ENCODE peak calls at places on chromosomes 12 and 14, in six cellular contexts. Y, L, W, H, J and S are unnamed samples.

GRCh38 chr12:15584366-15585041 is 204.7 kb downstream of the EPS8 start:
- DNase-seq in J (no peak), L (peak; percentile 83), Y (no peak), W (peak; percentile 79), H (no peak), S (no peak)

GRCh38 chr14:61145258-61145902 is 135.8 kb downstream of the TMEM30B start:
- DNase-seq in J (no peak), W (peak; percentile 42), H (no peak), Y (no peak), L (peak; percentile 99), S (no peak)

GRCh38 chr14:98612434-98613200 is 659.4 kb downstream of the BCL11B start:
- DNase-seq in Y (no peak), H (no peak), L (no peak), W (no peak), J (no peak), S (no peak)

GRCh38 chr12:56188786-56189335 is 422 bp downstream of the SMARCC2 start:
- DNase-seq in Y (no peak), H (no peak), J (no peak), L (no peak), W (peak; percentile 72), S (no peak)

GRCh38 chr14:65783576-65783975 is 371.0 kb downstream of the FUT8 start:
- DNase-seq in Y (no peak), H (no peak), J (no peak), W (no peak), L (no peak), S (no peak)

GRCh38 chr14:64910847-64911495 is 3.3 kb upstream of the CHURC1 start:
- DNase-seq in J (no peak), Y (no peak), L (peak; percentile 55), W (peak; percentile 47), H (no peak), S (no peak)

GRCh38 chr14:41549282-41549681 is 57.4 kb upstream of the LRFN5 start:
- DNase-seq in Y (no peak), L (no peak), H (no peak), W (no peak), J (no peak), S (no peak)

GRCh38 chr14:71374989-71375388 is 467.7 kb downstream of the PCNX1 start:
- DNase-seq in J (no peak), W (no peak), H (no peak), L (no peak), Y (no peak), S (no peak)

GRCh38 chr14:98919431-98919830 is 352.6 kb downstream of the BCL11B start:
- DNase-seq in L (no peak), W (no peak), H (no peak), Y (no peak), J (no peak), S (no peak)

GRCh38 chr14:53915364-53916014 is 41.1 kb downstream of the BMP4 start:
- DNase-seq in L (no peak), J (no peak), Y (no peak), H (no peak), W (no peak), S (no peak)

GRCh38 chr14:105761842-105762241 is 235.5 kb downstream of the TMEM121 start:
- DNase-seq in J (no peak), L (no peak), H (no peak), W (no peak), Y (no peak), S (no peak)

GRCh38 chr12:132444957-132445883 is 44.7 kb upstream of the FBRSL1 start:
- DNase-seq in W (no peak), H (peak; percentile 63), Y (peak; percentile 24), L (no peak), J (peak; percentile 91), S (peak; percentile 51)

GRCh38 chr12:116222358-116222757 is 55.1 kb downstream of the MED13L start:
- DNase-seq in H (peak; percentile 51), J (no peak), Y (no peak), W (peak; percentile 78), L (peak; percentile 94), S (no peak)

GRCh38 chr14:35878272-35879140 is 52.4 kb downstream of the BRMS1L start:
- DNase-seq in H (no peak), J (no peak), L (peak; percentile 93), Y (no peak), W (peak; percentile 61), S (no peak)

DNA sequence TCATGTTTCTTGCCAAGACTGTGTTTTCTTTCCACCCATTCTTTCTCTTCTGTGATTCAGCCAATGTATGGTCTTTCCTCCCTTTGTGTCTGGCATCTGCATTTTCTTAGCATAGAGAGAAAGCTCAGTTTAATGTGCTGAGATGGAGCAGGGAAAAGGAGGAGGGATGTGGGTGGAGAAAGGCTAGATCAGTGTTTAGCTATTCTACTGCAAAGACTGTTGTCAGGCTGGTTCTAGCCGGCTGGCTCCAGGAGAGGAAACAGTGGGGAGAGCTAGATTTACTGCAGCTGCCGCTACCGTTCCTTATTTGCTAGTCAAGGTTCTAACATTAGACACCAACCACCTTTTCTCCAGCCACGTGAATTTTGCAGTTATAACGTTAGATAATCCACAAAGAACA is 5.2 kb upstream of the RIMKLB start:
- DNase-seq in J (no peak), Y (no peak), W (peak; percentile 78), H (peak; percentile 80), L (peak; percentile 71), S (no peak)
- H3K4me3 ChIP-seq in J (no peak overlapping the region), Y (no peak overlapping the region), W (no peak overlapping the region), H (no peak overlapping the region), L (no peak overlapping the region), S (no peak overlapping the region)

GRCh38 chr12:60684988-60685655 is 1089.3 kb downstream of the SLC16A7 start:
- DNase-seq in J (no peak), W (no peak), H (no peak), L (no peak), Y (no peak), S (no peak)
- TF ChIP-seq CTCF in J (no peak), W (no peak), H (no peak), L (no peak), Y (peak; percentile 14), S (no peak)

GRCh38 chr12:71566655-71567054 is 97.0 kb downstream of the ZFC3H1 start:
- DNase-seq in H (no peak), L (no peak), J (no peak), Y (no peak), W (no peak), S (no peak)
- H3K36me3 ChIP-seq in H (no peaks in the 10 kb centered on the region), L (no peaks in the 10 kb centered on the region), J (no peaks in the 10 kb centered on the region), Y (no peaks in the 10 kb centered on the region), W (no peaks in the 10 kb centered on the region), S (no peaks in the 10 kb centered on the region)

DNA sequence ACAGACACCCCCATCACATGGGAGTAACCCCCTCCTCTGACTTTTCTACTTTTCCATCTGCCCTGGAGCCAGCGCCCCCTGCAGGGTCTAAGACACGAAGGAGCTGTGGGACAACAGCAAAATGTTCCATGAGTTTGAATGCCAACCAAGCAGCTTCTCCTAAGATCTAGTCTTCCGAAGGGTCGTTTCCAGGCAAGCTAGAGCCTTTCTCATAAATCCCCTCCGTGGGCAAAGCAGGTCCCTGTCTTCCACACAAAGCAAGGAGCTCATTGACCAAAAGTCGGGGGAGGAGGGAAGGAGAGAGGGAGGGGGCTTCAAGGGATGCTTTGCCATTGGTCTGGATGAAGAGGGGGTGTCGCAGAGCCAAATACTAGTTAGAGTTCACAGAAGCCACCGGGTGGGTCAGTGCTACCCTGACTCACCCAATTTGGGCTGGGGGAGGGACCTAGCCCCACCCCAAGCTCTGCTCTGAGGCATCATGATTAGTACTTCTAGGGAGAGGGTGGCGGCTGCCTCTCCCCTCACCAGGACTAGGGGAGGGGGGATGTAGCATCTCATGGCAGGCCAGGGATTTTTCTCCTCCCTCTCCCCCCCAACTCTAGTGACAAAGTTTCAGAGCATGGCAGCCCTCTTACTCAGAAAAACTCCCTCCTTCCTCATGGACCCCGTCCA is 1.6 kb downstream of the MSI1 start:
- DNase-seq in L (no peak), H (no peak), Y (no peak), W (peak; percentile 54), J (no peak), S (no peak)
- H3K4me3 ChIP-seq in L (no peak overlapping the region), H (peak overlapping the region; percentile 26), Y (peak overlapping the region; percentile 75), W (no peak overlapping the region), J (no peak overlapping the region), S (no peak overlapping the region)

GRCh38 chr14:81565441-81566290 is 32.0 kb upstream of the SEL1L start:
- DNase-seq in Y (no peak), H (no peak), L (no peak), W (peak; percentile 65), J (no peak), S (no peak)
- TF ChIP-seq CTCF in Y (peak; percentile 66), H (no peak), L (peak; percentile 39), W (peak; percentile 79), J (no peak), S (peak; percentile 65)

GRCh38 chr12:67966560-67966959 is 22.7 kb upstream of the IFNG-AS1 start:
- DNase-seq in H (no peak), L (no peak), Y (no peak), W (no peak), J (no peak), S (no peak)
- H3K36me3 ChIP-seq in H (no peaks in the 10 kb centered on the region), L (no peaks in the 10 kb centered on the region), Y (no peaks in the 10 kb centered on the region), W (no peaks in the 10 kb centered on the region), J (no peaks in the 10 kb centered on the region), S (no peaks in the 10 kb centered on the region)

GRCh38 chr14:94423465-94424056 is 29.0 kb downstream of the SERPINA11 start:
- DNase-seq in H (peak; percentile 70), L (peak; percentile 59), Y (peak; percentile 55), W (peak; percentile 87), J (no peak), S (peak; percentile 10)
- H3K4me3 ChIP-seq in H (no peak overlapping the region), L (no peak overlapping the region), Y (no peak overlapping the region), W (no peak overlapping the region), J (no peak overlapping the region), S (no peak overlapping the region)